ENCODE peak calls at places on chromosome 22, in eight cellular contexts. K is A549, G is uterus, L is stomach, B is IMR-90, O is esophagus squamous epithelium, Q is erythroblast, J is esophagus muscularis mucosa. U is an unnamed sample.

GRCh38 chr22:19879248-19879575 is 24.5 kb upstream of the GNB1L start:
- DNase-seq in K (no peak), G (no peak), L (no peak), B (no peak), O (no peak), Q (no peak), J (no peak), U (no peak)

GRCh38 chr22:45284705-45285305 is at the start of gene UPK3A:
- DNase-seq in K (peak; percentile 28), G (peak; percentile 48), L (peak; percentile 91), B (no peak), O (no peak), Q (peak; percentile 37), J (no peak), U (no peak)

GRCh38 chr22:48955351-48956311 is 872.0 kb downstream of the BRD1 start:
- DNase-seq in K (no peak), G (peak; percentile 3), L (peak; percentile 21), B (no peak), O (no peak), Q (no peak), J (peak; percentile 82), U (no peak)

GRCh38 chr22:24162377-24162927 is 18.8 kb upstream of the SUSD2 start:
- DNase-seq in K (no peak), G (no peak), L (no peak), B (no peak), O (no peak), Q (no peak), J (no peak), U (no peak)

GRCh38 chr22:46262449-46263207 is 515 bp downstream of the PKDREJ start:
- DNase-seq in K (no peak), G (peak; percentile 48), L (peak; percentile 65), B (peak; percentile 35), O (no peak), Q (peak; percentile 76), J (no peak), U (no peak)

GRCh38 chr22:24744638-24745037 is 29.9 kb downstream of the PIWIL3 start:
- DNase-seq in K (no peak), G (no peak), L (no peak), B (no peak), O (no peak), Q (no peak), J (no peak), U (no peak)

GRCh38 chr22:49099496-49100124 is 728.1 kb downstream of the BRD1 start:
- DNase-seq in K (peak; percentile 48), G (no peak), L (no peak), B (no peak), O (no peak), Q (no peak), J (no peak), U (no peak)

GRCh38 chr22:35483730-35484129 is 56.9 kb upstream of the RASD2 start:
- DNase-seq in K (no peak), G (no peak), L (no peak), B (no peak), O (no peak), Q (no peak), J (no peak), U (no peak)

GRCh38 chr22:23576681-23577080 is 3.4 kb downstream of the IGLL1 start:
- DNase-seq in K (no peak), G (no peak), L (no peak), B (no peak), O (no peak), Q (no peak), J (no peak), U (no peak)

GRCh38 chr22:27930246-27931060 is 11.4 kb upstream of the PITPNB start:
- DNase-seq in K (no peak), G (no peak), L (no peak), B (peak; percentile 35), O (no peak), Q (no peak), J (no peak), U (no peak)

GRCh38 chr22:46018859-46019258 is 41.9 kb upstream of the WNT7B start:
- DNase-seq in K (no peak), G (no peak), L (no peak), B (no peak), O (no peak), Q (no peak), J (no peak), U (no peak)

DNA sequence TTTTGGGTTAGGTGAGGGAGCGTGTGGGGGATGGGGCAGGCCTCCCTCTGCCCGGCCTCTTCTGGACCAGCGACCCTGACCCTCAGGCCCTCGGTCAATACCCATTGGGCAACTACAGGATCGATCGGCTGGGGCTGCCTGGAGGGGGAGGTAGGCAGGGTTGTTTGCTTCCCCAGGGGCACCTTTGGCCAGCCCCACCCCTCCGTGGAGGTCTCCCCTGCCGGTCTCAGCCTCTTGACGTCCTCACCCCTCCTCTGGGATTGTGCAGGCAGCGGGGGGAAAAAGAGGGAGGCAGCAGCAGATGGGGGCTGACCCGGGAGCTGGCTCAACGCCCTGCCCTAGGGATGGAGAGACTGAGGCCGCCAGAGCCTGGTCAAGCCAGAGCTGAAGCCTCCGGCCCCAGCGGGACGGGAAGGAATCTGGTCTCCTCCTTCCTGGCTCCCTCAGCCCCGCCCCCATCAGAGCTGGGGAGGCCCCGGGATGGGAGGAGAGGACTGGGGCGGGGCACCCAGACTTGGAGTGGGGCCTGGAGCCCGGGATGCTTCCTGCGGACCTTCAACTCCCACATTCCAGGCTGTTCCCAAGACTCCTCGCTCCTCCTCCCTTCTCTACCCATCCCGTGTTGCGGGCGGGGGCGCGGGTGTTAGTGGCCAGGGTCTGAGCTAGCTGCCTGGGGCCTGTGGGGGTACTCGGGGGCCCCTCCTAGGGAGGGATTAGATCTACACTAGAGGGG is 14.4 kb upstream of the CDC42EP1 start:
- DNase-seq in K (peak; percentile 79), G (peak; percentile 97), L (peak; percentile 95), B (peak; percentile 90), O (no peak), Q (no peak), J (peak; percentile 95), U (no peak)
- TF ChIP-seq POLR2A in K (peak; percentile 61), G (peak; percentile 57), L (no peak), B (peak; percentile 49), O (no peak), Q (no peak), J (peak; percentile 33), U (no peak)

DNA sequence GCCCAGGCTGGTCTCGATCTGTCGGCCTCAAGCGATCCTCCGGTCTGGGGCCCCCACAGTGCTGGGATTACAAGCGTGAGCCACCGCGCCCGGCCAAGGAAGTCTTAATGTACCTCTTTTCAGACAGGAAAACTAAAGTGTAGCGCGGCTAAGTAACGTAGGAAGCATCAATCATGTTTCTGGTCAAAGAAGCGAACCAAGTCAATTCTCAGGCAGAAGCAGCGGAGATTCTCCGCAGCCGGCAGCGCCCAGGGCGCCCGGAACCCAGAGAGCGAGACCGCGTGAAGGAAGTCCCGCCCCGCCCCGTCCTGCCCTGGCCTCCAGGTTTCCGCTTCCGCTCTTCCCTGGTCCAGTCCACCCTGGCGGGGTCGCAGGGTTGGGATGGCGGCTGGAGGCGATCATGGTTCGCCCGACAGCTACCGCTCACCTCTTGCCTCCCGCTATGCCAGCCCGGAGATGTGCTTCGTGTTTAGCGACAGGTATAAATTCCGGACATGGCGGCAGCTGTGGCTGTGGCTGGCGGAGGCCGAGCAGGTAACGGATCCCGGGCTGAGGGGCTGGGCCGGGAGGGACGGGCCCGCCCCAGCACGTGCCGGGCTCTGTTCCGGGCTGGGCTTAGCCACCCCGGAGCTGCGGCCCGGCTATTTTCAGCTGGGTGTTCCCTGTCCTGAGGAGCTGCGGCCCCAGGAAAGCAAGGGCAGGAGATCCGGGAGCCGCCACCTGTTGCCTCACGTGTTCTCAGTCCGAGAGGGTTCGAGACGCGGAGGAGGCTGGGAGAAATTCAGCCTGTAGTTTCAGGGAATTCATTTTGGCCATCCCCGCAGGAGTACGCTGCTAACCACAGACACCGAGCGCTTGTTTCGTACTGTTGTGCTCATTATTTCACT is at the start of gene ADSL:
- DNase-seq in K (peak; percentile 82), G (peak; percentile 89), L (peak; percentile 88), B (peak; percentile 79), O (peak; percentile 46), Q (peak; percentile 89), J (peak; percentile 97), U (peak; percentile 82)
- TF ChIP-seq POLR2A in K (peak; percentile 95), G (no peak), L (no peak), B (peak; percentile 83), O (peak; percentile 5), Q (peak; percentile 92), J (peak; percentile 91), U (peak; percentile 97)

GRCh38 chr22:36860017-36860416 is 789 bp upstream of the NCF4 start:
- DNase-seq in K (no peak), G (no peak), L (no peak), B (no peak), O (no peak), Q (no peak), J (no peak), U (no peak)

GRCh38 chr22:36858966-36859365 is 1.8 kb upstream of the NCF4 start:
- DNase-seq in K (no peak), G (no peak), L (no peak), B (no peak), O (no peak), Q (no peak), J (no peak), U (no peak)

GRCh38 chr22:36862251-36863242 is 1.7 kb downstream of the NCF4 start:
- DNase-seq in K (no peak), G (no peak), L (peak; percentile 31), B (no peak), O (no peak), Q (peak; percentile 10), J (no peak), U (peak; percentile 62)

GRCh38 chr22:36860438-36860820 is 377 bp upstream of the NCF4 start:
- DNase-seq in K (no peak), G (no peak), L (no peak), B (no peak), O (no peak), Q (no peak), J (no peak), U (no peak)

GRCh38 chr22:36860821-36861659 is at the start of gene NCF4:
- DNase-seq in K (no peak), G (no peak), L (peak; percentile 57), B (no peak), O (peak; percentile 61), Q (peak; percentile 36), J (no peak), U (peak; percentile 91)
- TF ChIP-seq POLR2A in K (no peak), G (no peak), L (no peak), B (no peak), O (no peak), Q (peak; percentile 50), J (no peak), U (peak; percentile 79)

GRCh38 chr22:31496735-31497146 is 405 bp downstream of the SFI1 start:
- DNase-seq in K (no peak), G (no peak), L (no peak), B (no peak), O (no peak), Q (no peak), J (no peak), U (no peak)

GRCh38 chr22:31492151-31492550 is 2.5 kb upstream of the EIF4ENIF1 start:
- DNase-seq in K (no peak), G (no peak), L (no peak), B (no peak), O (no peak), Q (no peak), J (no peak), U (no peak)

GRCh38 chr22:31495343-31495742 is 993 bp upstream of the SFI1 start:
- DNase-seq in K (no peak), G (no peak), L (no peak), B (no peak), O (no peak), Q (no peak), J (no peak), U (no peak)

GRCh38 chr22:31497148-31497938 is 1.0 kb downstream of the SFI1 start:
- DNase-seq in K (no peak), G (no peak), L (no peak), B (no peak), O (no peak), Q (peak; percentile 42), J (no peak), U (no peak)

GRCh38 chr22:31496007-31496734 is at the start of gene SFI1:
- DNase-seq in K (peak; percentile 66), G (peak; percentile 92), L (peak; percentile 92), B (peak; percentile 87), O (peak; percentile 71), Q (peak; percentile 97), J (peak; percentile 97), U (peak; percentile 80)
- TF ChIP-seq POLR2A in K (peak; percentile 57), G (peak; percentile 33), L (no peak), B (no peak), O (no peak), Q (peak; percentile 85), J (no peak), U (peak; percentile 76)